ENCODE peak calls at places on chromosomes 4 and X, in six cellular contexts. F, Q, A, B, Y and L are unnamed samples.

GRCh38 chrX:34559325-34559724 is 97.8 kb downstream of the TMEM47 start:
- DNase-seq in F (no peak), Q (no peak), A (no peak), B (no peak), Y (no peak), L (no peak)

GRCh38 chr4:732480-732879 is 26.8 kb downstream of the PCGF3 start:
- DNase-seq in F (no peak), Q (no peak), A (no peak), B (no peak), Y (no peak), L (no peak)

GRCh38 chr4:57501715-57502114 is 391.5 kb upstream of the IGFBP7 start:
- DNase-seq in F (no peak), Q (no peak), A (no peak), B (no peak), Y (no peak), L (no peak)

GRCh38 chrX:10045327-10046000 is 78.3 kb downstream of the CLDN34 start:
- DNase-seq in F (no peak), Q (no peak), A (no peak), B (no peak), Y (no peak), L (no peak)

GRCh38 chrX:21047034-21047455 is 327.2 kb upstream of the CNKSR2 start:
- DNase-seq in F (no peak), Q (no peak), A (no peak), B (peak), Y (no peak), L (no peak)

GRCh38 chrX:9593756-9594155 is 128.9 kb downstream of the TBL1X start:
- DNase-seq in F (no peak), Q (no peak), A (no peak), B (no peak), Y (no peak), L (no peak)

GRCh38 chr4:119233750-119234149 is 21.2 kb downstream of the USP53 start:
- DNase-seq in F (no peak), Q (no peak), A (peak), B (no peak), Y (no peak), L (no peak)

GRCh38 chr4:108045687-108046024 is 56.0 kb downstream of the HADH start:
- DNase-seq in F (no peak), Q (no peak), A (no peak), B (no peak), Y (no peak), L (no peak)

DNA sequence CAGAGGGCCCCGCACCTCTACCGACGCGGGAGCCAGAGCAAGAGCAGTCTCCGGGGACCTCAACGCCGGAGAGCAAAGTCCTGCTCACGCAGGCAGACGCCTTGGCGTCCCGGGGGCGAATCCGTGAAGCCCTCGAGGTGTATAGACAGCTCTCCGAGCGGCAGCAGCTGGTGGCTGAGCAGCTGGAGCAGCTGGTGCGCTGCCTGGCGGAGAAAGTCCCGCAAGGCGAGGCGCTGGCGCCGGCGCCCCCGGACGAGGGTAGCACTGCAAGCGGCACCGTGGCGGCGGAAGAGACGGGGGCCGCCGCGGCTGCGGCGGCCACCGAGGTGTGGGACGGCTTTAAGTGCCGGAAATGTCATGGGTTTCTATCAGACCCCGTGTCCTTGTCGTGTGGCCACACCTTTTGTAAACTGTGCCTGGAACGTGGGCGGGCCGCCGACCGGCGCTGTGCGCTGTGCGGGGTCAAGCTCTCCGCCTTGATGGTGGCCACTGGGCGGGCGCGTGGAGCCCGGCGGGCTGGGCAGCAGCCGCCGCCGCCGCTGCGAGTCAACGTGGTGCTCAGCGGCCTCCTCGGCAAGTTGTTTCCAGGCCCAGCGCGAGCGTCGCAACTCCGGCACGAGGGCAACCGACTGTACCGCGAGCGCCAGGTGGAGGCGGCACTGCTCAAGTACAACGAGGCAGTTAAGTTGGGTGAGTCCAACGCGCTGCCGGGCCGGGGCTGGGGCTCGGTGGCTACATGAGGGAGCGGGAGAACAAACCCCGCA is 672 bp downstream of the LONRF3 start:
- DNase-seq in F (no peak), Q (peak), A (peak), B (no peak), Y (no peak), L (peak)
- TF ChIP-seq POLR2A in F (no peak), Q (no peak), A (peak), B (no peak), Y (no peak), L (no peak)

GRCh38 chr4:23174179-23174578 is 481.4 kb downstream of the GBA3 start:
- DNase-seq in F (no peak), Q (no peak), A (no peak), B (no peak), Y (no peak), L (no peak)

GRCh38 chr4:23169598-23170311 is 477.0 kb downstream of the GBA3 start:
- DNase-seq in F (no peak), Q (no peak), A (no peak), B (no peak), Y (no peak), L (no peak)

GRCh38 chr4:23166919-23167318 is 474.2 kb downstream of the GBA3 start:
- DNase-seq in F (no peak), Q (no peak), A (no peak), B (no peak), Y (no peak), L (no peak)

DNA sequence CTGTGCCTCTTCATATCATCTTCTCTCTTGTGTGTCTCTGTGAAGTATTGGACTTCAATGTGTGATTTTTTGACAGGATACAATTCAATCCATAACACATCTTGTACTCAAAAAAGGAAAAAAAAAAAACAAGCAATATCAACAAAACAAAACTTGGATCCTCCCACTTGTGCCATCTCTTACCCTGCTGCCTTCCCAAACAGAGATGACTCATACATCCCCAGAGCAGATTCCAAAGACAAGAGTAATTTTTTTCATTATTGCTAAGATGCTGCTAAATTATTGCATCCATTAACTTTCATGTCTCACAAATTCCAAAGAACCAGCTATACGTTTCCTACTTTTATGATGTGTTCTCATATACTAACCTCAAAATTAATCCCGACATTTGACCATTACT is 479.2 kb downstream of the GBA3 start:
- DNase-seq in F (no peak), Q (no peak), A (no peak), B (no peak), Y (no peak), L (no peak)
- TF ChIP-seq TAF1 in F (no peak), Q (no peak), A (no peak), B (no peak), Y (no peak), L (no peak)

DNA sequence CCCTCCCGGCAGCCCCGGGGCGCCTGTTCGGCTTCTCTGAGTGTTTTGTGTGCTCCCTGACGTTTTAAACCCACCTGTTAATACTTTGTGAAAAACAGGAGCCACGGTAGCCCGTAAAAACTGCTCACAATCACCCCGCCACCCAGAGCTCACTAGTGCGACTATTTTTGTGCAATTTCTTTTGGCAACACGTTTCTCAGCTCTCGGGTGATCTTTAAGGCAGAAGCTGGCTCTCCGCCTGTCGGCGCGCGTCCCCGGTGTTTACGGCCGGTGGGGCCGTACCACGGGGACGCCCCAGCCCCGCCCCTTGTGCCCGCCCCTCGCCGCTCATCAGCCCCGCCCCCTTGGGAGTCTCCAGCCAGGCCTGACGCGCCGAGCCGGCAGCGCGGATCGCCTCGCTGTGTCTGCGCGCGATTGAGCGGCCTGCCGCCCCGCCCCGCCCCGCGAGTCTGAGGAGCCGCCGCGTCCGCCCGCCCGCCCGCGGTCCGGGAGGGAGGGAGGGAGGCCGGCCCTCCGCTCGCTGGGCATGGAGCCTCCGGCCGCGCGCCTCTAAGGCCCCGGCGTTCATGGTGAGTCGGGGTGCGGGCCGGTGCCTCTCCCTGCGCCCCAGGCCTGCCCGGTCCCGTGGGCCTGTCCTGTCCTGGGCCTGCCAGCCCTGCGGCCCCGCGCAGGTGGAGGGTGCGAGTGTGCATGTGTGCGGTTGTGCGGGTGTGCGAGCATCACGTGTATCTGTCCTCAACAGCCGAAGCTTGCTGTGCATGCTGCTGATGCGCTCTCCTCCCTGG is 56.2 kb upstream of the TADA2B start:
- DNase-seq in F (peak), Q (peak), A (peak), B (peak), Y (peak), L (peak)
- TF ChIP-seq POLR2A in F (peak), Q (peak), A (peak), B (peak), Y (peak), L (peak)

DNA sequence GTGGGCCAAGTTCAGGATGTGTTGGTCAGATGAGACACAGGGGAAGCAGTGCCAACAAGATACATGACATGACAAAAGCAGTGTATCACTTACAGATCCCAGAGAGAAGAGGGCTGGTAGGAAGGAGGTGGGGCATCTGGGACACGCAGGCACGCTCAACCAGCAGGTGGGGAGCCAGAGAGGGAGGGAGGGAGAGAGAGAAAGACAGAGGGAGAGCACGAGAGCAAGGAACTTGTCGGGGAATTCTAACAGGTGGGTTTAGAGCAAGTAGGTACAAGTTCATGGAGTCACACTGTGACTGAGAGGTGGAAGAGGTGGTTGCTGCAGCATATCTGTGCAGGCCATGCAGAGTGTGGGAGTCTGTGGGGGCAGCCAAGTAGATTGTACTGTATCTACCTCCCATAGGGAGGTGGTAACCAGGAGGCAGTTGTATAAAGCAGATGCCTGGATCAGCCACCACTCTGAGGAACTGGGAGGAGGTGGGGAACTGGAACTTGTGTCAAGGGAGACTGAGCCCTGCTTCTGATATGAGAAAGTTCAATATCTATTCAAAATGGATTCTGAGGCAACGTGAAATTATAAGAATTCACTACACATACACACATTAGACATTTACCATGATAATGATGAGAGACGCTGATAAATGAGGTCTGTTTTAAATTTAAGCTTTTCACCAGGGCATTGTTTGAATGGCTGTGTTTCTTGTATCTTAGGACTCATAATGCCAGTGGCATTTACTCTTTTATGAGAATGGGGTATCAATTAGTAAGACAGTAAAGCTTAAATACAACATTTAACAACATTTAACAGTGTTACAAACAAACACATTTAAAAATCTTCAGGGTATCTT is 43.7 kb downstream of the BBS12 start:
- DNase-seq in F (no peak), Q (no peak), A (peak), B (no peak), Y (no peak), L (no peak)
- TF ChIP-seq TAF1 in F (no peak), Q (no peak), A (peak), B (no peak), Y (no peak), L (no peak)

DNA sequence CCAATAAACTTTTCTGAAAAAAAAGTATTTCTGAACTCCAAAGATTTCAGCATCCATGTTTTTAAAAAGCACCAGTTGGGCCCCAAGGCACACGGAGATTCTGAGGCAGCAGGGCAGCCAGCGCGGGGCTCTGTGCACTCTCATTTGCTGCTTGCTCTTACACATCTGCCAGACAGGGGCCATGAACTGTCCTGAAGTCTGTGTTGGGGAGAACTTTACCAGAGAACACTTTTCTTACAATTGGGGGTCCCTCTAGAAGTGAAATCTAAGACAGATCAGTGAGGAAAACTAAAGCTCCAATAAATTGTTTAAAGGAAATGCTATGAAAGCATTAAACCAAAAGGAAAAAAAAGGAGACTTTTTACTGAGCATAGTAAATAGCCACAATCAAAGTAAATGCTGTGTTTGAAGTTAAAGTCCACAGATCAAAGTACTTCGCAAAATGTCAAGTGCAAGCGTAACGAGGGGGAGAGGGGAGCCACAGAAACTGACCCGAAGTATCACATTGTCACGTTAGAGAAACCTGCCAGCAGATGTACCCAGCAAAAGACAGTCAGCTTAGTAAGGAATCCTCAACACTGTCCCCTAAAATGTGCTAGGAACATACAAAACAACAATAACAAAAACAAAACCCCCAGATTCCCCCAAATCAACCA is 37.8 kb downstream of the SORBS2 start:
- DNase-seq in F (no peak), Q (peak), A (no peak), B (no peak), Y (peak), L (no peak)
- TF ChIP-seq POLR2A in F (no peak), Q (no peak), A (no peak), B (no peak), Y (no peak), L (no peak)

DNA sequence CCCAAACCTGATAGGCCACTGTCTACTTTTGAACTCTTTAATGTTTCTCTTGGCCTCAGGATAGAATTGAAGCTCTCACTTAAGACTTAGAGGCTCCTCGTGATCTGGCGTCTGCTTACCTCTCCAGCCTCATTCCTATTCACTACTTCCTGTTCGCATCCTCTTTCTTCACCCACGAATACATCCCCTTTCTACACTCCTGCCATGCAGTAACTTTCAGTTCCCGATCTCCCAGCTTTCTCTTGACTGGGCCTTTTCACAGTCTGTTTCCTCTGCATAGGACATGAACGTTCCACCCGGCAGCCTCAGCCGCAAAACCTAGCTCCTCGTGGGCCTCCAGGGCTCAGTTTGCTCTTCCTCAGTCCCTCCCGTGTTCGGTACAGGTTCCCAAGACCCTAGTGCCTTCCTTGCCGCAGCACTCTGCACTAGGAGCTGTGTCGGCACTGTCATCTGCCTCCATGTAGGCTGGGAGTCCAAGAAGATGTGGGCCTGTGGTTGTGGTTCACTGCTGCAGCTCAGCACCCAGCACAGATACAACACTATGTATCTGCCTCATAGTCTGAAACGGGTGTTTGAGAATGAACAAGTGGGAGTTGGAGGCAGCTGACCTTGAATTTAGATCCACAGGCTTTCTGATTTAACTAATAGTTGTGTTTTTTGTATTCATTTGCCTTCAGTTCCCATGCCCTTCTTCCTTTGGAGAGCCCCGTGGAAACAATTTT is 15.8 kb downstream of the RPL39 start:
- DNase-seq in F (no peak), Q (no peak), A (no peak), B (no peak), Y (no peak), L (no peak)
- TF ChIP-seq TAF1 in F (no peak), Q (no peak), A (no peak), B (no peak), Y (no peak), L (no peak)

GRCh38 chrX:38806054-38806389 is 4.8 kb downstream of the MID1IP1 start:
- DNase-seq in F (no peak), Q (no peak), A (peak), B (no peak), Y (no peak), L (no peak)

GRCh38 chrX:38805294-38806053 is 4.2 kb downstream of the MID1IP1 start:
- DNase-seq in F (no peak), Q (peak), A (peak), B (no peak), Y (no peak), L (peak)

GRCh38 chrX:38804481-38805293 is 3.4 kb downstream of the MID1IP1 start:
- DNase-seq in F (no peak), Q (no peak), A (no peak), B (no peak), Y (no peak), L (no peak)

GRCh38 chrX:38803286-38803608 is 2.0 kb downstream of the MID1IP1 start:
- DNase-seq in F (no peak), Q (no peak), A (no peak), B (no peak), Y (no peak), L (no peak)

DNA sequence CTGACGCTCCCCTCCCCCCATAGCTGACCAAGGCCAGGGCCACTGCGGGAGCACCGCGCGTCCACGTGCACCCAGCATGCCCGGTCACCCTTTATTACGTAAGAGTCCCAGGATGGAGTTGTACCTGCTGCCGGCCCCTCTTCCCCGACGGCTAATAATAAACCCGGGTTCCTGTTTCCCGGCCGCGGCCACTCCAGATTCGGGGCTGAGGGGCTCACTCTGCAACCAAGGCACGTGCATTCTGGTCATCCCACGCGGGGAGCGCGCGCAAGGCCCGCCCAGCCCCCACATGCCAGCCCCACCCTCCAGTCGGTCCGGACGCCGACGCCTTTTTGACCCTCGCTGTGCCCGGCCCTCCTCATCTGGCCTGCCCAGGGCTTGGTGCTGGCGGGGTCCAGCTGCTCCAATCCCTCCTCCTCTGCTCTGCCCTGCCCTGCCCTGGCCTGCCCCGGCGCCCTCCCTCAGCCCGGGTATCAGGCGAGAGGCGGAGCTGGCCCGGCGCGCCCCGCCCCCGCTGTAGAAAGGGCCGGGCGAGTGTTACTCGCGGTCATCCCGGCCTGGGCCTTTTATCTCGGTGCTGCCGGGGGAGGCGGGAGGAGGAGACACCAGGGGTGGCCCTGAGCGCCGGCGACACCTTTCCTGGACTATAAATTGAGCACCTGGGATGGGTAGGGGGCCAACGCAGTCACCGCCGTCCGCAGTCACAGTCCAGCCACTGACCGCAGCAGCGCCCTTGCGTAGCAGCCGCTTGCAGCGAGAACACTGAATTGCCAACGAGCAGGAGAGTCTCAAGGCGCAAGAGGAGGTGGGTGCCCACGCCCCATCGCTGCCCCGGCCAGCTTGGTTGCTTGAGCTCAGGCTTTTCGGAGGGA is 2.6 kb downstream of the MID1IP1 start:
- DNase-seq in F (peak), Q (peak), A (peak), B (peak), Y (no peak), L (peak)
- TF ChIP-seq POLR2A in F (peak), Q (no peak), A (peak), B (peak), Y (peak), L (peak)

GRCh38 chr4:30962949-30963348 is 242.8 kb downstream of the PCDH7 start:
- DNase-seq in F (no peak), Q (no peak), A (no peak), B (no peak), Y (no peak), L (no peak)
- TF ChIP-seq TAF1 in F (no peak), Q (no peak), A (no peak), B (no peak), Y (no peak), L (no peak)

GRCh38 chr4:186644316-186644638 is 79.4 kb downstream of the FAT1 start:
- DNase-seq in F (no peak), Q (no peak), A (no peak), B (no peak), Y (no peak), L (no peak)
- TF ChIP-seq POLR2A in F (no peak), Q (no peak), A (no peak), B (no peak), Y (no peak), L (no peak)